ENCODE peak calls at places on chromosome 10, in five cellular contexts. O is HepG2, N is A549, G is H1, B is K562. P is an unnamed sample.

GRCh38 chr10:70367195-70367796 is 15.1 kb downstream of the LRRC20 start:
- DNase-seq in O (no peak), N (no peak), G (no peak), B (no peak), P (no peak)

GRCh38 chr10:79318369-79318768 is 28.9 kb upstream of the PPIF start:
- DNase-seq in O (no peak), N (no peak), G (no peak), B (peak; percentile 23), P (no peak)

GRCh38 chr10:61503051-61503450 is 49.9 kb upstream of the TMEM26 start:
- DNase-seq in O (no peak), N (no peak), G (no peak), B (no peak), P (no peak)

GRCh38 chr10:22253578-22253882 is 35.7 kb upstream of the EBLN1 start:
- DNase-seq in O (no peak), N (no peak), G (no peak), B (no peak), P (no peak)

GRCh38 chr10:86401588-86402282 is 35.1 kb upstream of the GRID1 start:
- DNase-seq in O (no peak), N (peak; percentile 47), G (peak; percentile 71), B (no peak), P (no peak)

GRCh38 chr10:11602919-11603523 is 8.4 kb downstream of the USP6NL start:
- DNase-seq in O (peak; percentile 91), N (no peak), G (no peak), B (peak; percentile 55), P (peak; percentile 67)

GRCh38 chr10:683448-684071 is 5.9 kb downstream of the DIP2C start:
- DNase-seq in O (no peak), N (peak; percentile 89), G (no peak), B (peak; percentile 8), P (no peak)

GRCh38 chr10:120460776-120461175 is 3.7 kb downstream of the PLPP4 start:
- DNase-seq in O (no peak), N (no peak), G (no peak), B (peak; percentile 25), P (no peak)

GRCh38 chr10:86899670-86900276 is 57.6 kb downstream of the MMRN2 start:
- DNase-seq in O (peak; percentile 60), N (peak; percentile 59), G (no peak), B (peak; percentile 73), P (no peak)

GRCh38 chr10:132449051-132449825 is 52.2 kb downstream of the PWWP2B start:
- DNase-seq in O (no peak), N (no peak), G (no peak), B (no peak), P (no peak)

DNA sequence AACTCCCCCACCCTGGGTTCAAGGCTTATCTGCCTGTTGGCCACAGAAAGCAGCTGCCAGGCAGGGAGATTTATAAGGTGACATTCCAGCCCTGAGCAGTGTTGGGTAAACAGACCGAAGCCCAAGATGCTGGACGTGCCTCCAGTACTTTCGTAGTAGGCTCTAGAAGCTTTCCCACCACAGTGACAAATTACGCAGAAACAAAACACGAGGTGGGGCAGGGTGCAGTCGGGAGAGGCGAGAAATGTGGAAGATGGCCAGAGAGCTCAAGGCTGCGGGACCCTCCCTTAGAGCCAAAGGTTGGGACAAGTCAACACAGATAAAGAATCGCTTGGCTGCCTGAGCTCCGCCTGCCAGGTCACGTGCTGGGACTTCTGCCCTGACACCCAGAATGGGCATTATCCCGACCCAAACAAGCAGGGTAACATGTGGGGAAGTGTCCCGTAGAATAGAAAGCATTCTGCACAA is 41.0 kb downstream of the CCDC3 start:
- DNase-seq in O (peak; percentile 6), N (no peak), G (no peak), B (no peak), P (no peak)
- TF ChIP-seq KDM1A in O (no peak), N (no peak), G (no peak), B (no peak), P (no peak)

GRCh38 chr10:31618541-31619291 is 299.7 kb downstream of the ZEB1 start:
- DNase-seq in O (no peak), N (no peak), G (no peak), B (no peak), P (no peak)
- TF ChIP-seq KDM1A in O (no peak), N (no peak), G (no peak), B (no peak), P (no peak)

DNA sequence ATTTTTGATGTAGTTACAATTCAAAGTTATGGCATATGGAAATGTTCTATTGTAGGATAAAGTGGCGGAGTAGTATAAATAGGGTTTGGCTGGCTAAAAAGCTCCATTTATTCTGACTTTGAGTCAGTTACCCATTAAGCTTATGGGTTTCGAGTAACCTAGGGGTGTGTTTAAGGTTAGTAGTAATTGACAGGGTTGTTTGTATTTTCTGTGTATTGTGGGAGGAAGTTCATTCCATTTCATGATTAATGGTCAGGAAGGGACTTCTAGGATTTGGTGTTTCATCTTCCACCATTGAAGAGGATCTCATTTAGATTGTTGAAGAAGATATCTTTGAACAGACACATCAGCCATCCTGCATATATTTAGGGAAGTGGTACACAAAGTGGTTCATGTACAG is 75.0 kb downstream of the BICC1 start:
- DNase-seq in O (no peak), N (no peak), G (no peak), B (no peak), P (no peak)
- TF ChIP-seq KDM1A in O (no peak), N (no peak), G (no peak), B (no peak), P (no peak)

GRCh38 chr10:68239596-68240150 is 7.8 kb upstream of the ATOH7 start:
- DNase-seq in O (no peak), N (no peak), G (no peak), B (no peak), P (no peak)
- TF ChIP-seq KDM1A in O (no peak), N (no peak), G (no peak), B (no peak), P (no peak)

DNA sequence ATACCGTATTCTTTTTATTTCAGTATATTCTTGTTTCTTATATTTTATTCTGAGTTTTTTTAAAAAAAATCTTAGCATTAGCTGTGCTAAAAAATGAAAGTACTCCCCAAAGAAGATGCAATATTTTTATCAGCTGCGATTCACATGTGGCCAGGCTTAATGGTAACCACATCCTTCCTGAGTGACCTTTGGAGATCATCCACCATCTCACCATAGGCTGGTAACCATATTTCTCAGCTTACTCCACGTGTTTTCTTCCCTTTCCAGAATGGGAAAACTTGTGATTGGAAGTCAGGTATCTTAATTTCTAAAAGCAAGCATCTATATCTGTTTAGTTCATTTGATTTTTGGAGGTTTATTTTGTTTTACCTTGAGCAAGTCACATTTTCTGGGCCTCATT is 18.8 kb upstream of the LIPM start:
- DNase-seq in O (no peak), N (no peak), G (no peak), B (no peak), P (no peak)
- TF ChIP-seq KDM1A in O (no peak), N (no peak), G (no peak), B (no peak), P (no peak)